ENCODE peak calls at places on chromosomes 16 and 17, in nine cellular contexts. One of them, this sample, is unnamed.

GRCh38 chr17:246851-247421 is 65.5 kb upstream of the DOC2B start:
- DNase-seq in GM23338: no peak
- DNase-seq in GM23248: no peak
- DNase-seq in colonic mucosa: no peak
- DNase-seq in H1: peak
- DNase-seq in AG04450: no peak
- DNase-seq in HL-60: no peak
- DNase-seq in cardiac muscle cell: no peak
- DNase-seq in OCI-LY7: no peak
- DNase-seq in this sample: no peak

GRCh38 chr17:8220783-8221662 is 10.6 kb upstream of the AURKB start:
- DNase-seq in GM23338: peak
- DNase-seq in GM23248: peak
- DNase-seq in colonic mucosa: peak
- DNase-seq in H1: peak
- DNase-seq in AG04450: peak
- DNase-seq in HL-60: peak
- DNase-seq in cardiac muscle cell: peak
- DNase-seq in OCI-LY7: peak
- DNase-seq in this sample: peak

GRCh38 chr16:75254359-75254837 is 3.0 kb upstream of the BCAR1 start:
- DNase-seq in GM23338: peak
- DNase-seq in GM23248: peak
- DNase-seq in colonic mucosa: peak
- DNase-seq in H1: no peak
- DNase-seq in AG04450: no peak
- DNase-seq in HL-60: no peak
- DNase-seq in cardiac muscle cell: peak
- DNase-seq in OCI-LY7: no peak
- DNase-seq in this sample: peak

GRCh38 chr16:2455081-2455845 is 4.6 kb upstream of the TEDC2 start:
- DNase-seq in GM23338: no peak
- DNase-seq in GM23248: no peak
- DNase-seq in colonic mucosa: no peak
- DNase-seq in H1: no peak
- DNase-seq in AG04450: no peak
- DNase-seq in HL-60: no peak
- DNase-seq in cardiac muscle cell: no peak
- DNase-seq in OCI-LY7: no peak
- DNase-seq in this sample: no peak

GRCh38 chr16:70767377-70768204 is 33.4 kb downstream of the VAC14 start:
- DNase-seq in GM23338: no peak
- DNase-seq in GM23248: peak
- DNase-seq in colonic mucosa: no peak
- DNase-seq in H1: no peak
- DNase-seq in AG04450: no peak
- DNase-seq in HL-60: no peak
- DNase-seq in cardiac muscle cell: no peak
- DNase-seq in OCI-LY7: no peak
- DNase-seq in this sample: no peak

GRCh38 chr16:66935319-66936011 is at the start of gene CES2:
- DNase-seq in GM23338: peak
- DNase-seq in GM23248: peak
- DNase-seq in colonic mucosa: peak
- DNase-seq in H1: no peak
- DNase-seq in AG04450: no peak
- DNase-seq in HL-60: no peak
- DNase-seq in cardiac muscle cell: no peak
- DNase-seq in OCI-LY7: no peak
- DNase-seq in this sample: no peak

GRCh38 chr16:3444032-3444388 is 530 bp downstream of the NAA60 start:
- DNase-seq in GM23338: peak
- DNase-seq in GM23248: peak
- DNase-seq in colonic mucosa: peak
- DNase-seq in H1: no peak
- DNase-seq in AG04450: peak
- DNase-seq in HL-60: peak
- DNase-seq in cardiac muscle cell: peak
- DNase-seq in OCI-LY7: peak
- DNase-seq in this sample: peak

GRCh38 chr17:80877829-80878303 is 113.8 kb upstream of the CHMP6 start:
- DNase-seq in GM23338: no peak
- DNase-seq in GM23248: no peak
- DNase-seq in colonic mucosa: no peak
- DNase-seq in H1: no peak
- DNase-seq in AG04450: no peak
- DNase-seq in HL-60: no peak
- DNase-seq in cardiac muscle cell: no peak
- DNase-seq in OCI-LY7: no peak
- DNase-seq in this sample: no peak

GRCh38 chr17:39775075-39775474 is 37.3 kb downstream of the GRB7 start:
- DNase-seq in GM23338: no peak
- DNase-seq in GM23248: no peak
- DNase-seq in colonic mucosa: no peak
- DNase-seq in H1: no peak
- DNase-seq in AG04450: no peak
- DNase-seq in HL-60: no peak
- DNase-seq in cardiac muscle cell: no peak
- DNase-seq in OCI-LY7: peak
- DNase-seq in this sample: no peak

GRCh38 chr16:87344931-87345631 is 27.9 kb upstream of the C16orf95 start:
- DNase-seq in GM23338: peak
- DNase-seq in GM23248: no peak
- DNase-seq in colonic mucosa: peak
- DNase-seq in H1: no peak
- DNase-seq in AG04450: no peak
- DNase-seq in HL-60: peak
- DNase-seq in cardiac muscle cell: no peak
- DNase-seq in OCI-LY7: no peak
- DNase-seq in this sample: peak

GRCh38 chr17:78174870-78175642 is 6.7 kb downstream of the SYNGR2 start:
- DNase-seq in GM23338: peak
- DNase-seq in GM23248: no peak
- DNase-seq in colonic mucosa: peak
- DNase-seq in H1: peak
- DNase-seq in AG04450: no peak
- DNase-seq in HL-60: no peak
- DNase-seq in cardiac muscle cell: no peak
- DNase-seq in OCI-LY7: peak
- DNase-seq in this sample: no peak

GRCh38 chr17:78173025-78173715 is 4.8 kb downstream of the SYNGR2 start:
- DNase-seq in GM23338: no peak
- DNase-seq in GM23248: no peak
- DNase-seq in colonic mucosa: peak
- DNase-seq in H1: no peak
- DNase-seq in AG04450: no peak
- DNase-seq in HL-60: no peak
- DNase-seq in cardiac muscle cell: no peak
- DNase-seq in OCI-LY7: no peak
- DNase-seq in this sample: no peak

GRCh38 chr17:78174332-78174869 is 6.0 kb downstream of the SYNGR2 start:
- DNase-seq in GM23338: no peak
- DNase-seq in GM23248: no peak
- DNase-seq in colonic mucosa: peak
- DNase-seq in H1: no peak
- DNase-seq in AG04450: no peak
- DNase-seq in HL-60: no peak
- DNase-seq in cardiac muscle cell: no peak
- DNase-seq in OCI-LY7: no peak
- DNase-seq in this sample: no peak

GRCh38 chr17:78176548-78177025 is 8.2 kb downstream of the SYNGR2 start:
- DNase-seq in GM23338: peak
- DNase-seq in GM23248: peak
- DNase-seq in colonic mucosa: peak
- DNase-seq in H1: peak
- DNase-seq in AG04450: no peak
- DNase-seq in HL-60: peak
- DNase-seq in cardiac muscle cell: peak
- DNase-seq in OCI-LY7: peak
- DNase-seq in this sample: peak

DNA sequence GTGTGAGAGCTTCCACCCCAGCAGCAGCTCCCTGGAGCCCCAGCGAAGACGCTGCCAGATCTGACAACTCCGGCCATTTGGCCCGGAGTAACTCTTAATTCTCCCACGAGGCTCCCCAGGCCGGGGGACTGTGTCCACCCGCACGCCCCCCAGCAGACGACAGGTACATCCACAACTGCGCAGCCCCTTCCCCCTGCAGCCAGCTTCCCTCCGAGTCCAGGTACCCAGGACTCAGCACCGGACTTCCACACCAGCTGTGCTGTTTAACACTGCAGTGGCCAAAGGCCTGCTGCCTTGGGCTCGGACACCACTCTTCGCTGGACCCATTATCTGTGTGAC is 7.2 kb downstream of the SYNGR2 start:
- DNase-seq in GM23338: no peak
- DNase-seq in GM23248: no peak
- DNase-seq in colonic mucosa: no peak
- DNase-seq in H1: no peak
- DNase-seq in AG04450: no peak
- DNase-seq in HL-60: no peak
- DNase-seq in cardiac muscle cell: no peak
- DNase-seq in OCI-LY7: no peak
- DNase-seq in this sample: no peak
- H3K27ac ChIP-seq in GM23338: peak
- H3K27ac ChIP-seq in GM23248: no peak
- H3K27ac ChIP-seq in colonic mucosa: peak
- H3K27ac ChIP-seq in H1: no peak
- H3K27ac ChIP-seq in AG04450: no peak
- H3K27ac ChIP-seq in HL-60: no peak
- H3K27ac ChIP-seq in cardiac muscle cell: peak
- H3K27ac ChIP-seq in OCI-LY7: no peak
- H3K27ac ChIP-seq in this sample: peak

GRCh38 chr17:57544381-57544780 is 200.7 kb downstream of the CCDC182 start:
- DNase-seq in GM23338: no peak
- DNase-seq in GM23248: no peak
- DNase-seq in colonic mucosa: no peak
- DNase-seq in H1: no peak
- DNase-seq in AG04450: no peak
- DNase-seq in HL-60: no peak
- DNase-seq in cardiac muscle cell: no peak
- DNase-seq in OCI-LY7: no peak
- DNase-seq in this sample: no peak

GRCh38 chr17:57541049-57541448 is 204.1 kb downstream of the CCDC182 start:
- DNase-seq in GM23338: no peak
- DNase-seq in GM23248: no peak
- DNase-seq in colonic mucosa: no peak
- DNase-seq in H1: no peak
- DNase-seq in AG04450: no peak
- DNase-seq in HL-60: no peak
- DNase-seq in cardiac muscle cell: no peak
- DNase-seq in OCI-LY7: no peak
- DNase-seq in this sample: no peak

GRCh38 chr17:57541472-57542394 is 203.4 kb downstream of the CCDC182 start:
- DNase-seq in GM23338: no peak
- DNase-seq in GM23248: no peak
- DNase-seq in colonic mucosa: no peak
- DNase-seq in H1: no peak
- DNase-seq in AG04450: no peak
- DNase-seq in HL-60: no peak
- DNase-seq in cardiac muscle cell: peak
- DNase-seq in OCI-LY7: no peak
- DNase-seq in this sample: peak

GRCh38 chr17:57543230-57543629 is 201.9 kb downstream of the CCDC182 start:
- DNase-seq in GM23338: no peak
- DNase-seq in GM23248: no peak
- DNase-seq in colonic mucosa: no peak
- DNase-seq in H1: no peak
- DNase-seq in AG04450: no peak
- DNase-seq in HL-60: no peak
- DNase-seq in cardiac muscle cell: no peak
- DNase-seq in OCI-LY7: no peak
- DNase-seq in this sample: no peak

DNA sequence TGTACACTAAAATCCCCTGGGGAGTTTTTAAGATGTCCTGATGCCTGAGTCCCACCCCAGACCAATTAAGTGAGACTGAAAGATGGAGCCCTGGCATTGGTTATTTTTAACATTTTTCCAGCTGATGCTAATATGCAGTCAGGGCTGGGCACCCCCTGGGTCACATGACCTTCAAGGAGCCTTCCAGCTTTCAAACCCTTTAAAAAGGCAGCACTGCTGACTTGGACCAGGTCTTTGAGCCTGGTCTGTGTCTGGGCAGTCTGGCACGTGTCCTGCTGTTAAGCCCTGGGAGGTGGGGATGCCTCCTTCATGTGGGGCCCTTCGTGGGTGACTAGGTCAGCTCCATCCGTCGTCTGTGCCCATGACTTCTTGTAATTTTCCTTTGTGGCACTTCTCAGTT is 202.6 kb downstream of the CCDC182 start:
- DNase-seq in GM23338: no peak
- DNase-seq in GM23248: no peak
- DNase-seq in colonic mucosa: no peak
- DNase-seq in H1: no peak
- DNase-seq in AG04450: no peak
- DNase-seq in HL-60: no peak
- DNase-seq in cardiac muscle cell: no peak
- DNase-seq in OCI-LY7: no peak
- DNase-seq in this sample: no peak
- H3K27ac ChIP-seq in GM23338: no peak
- H3K27ac ChIP-seq in GM23248: no peak
- H3K27ac ChIP-seq in colonic mucosa: no peak
- H3K27ac ChIP-seq in H1: no peak
- H3K27ac ChIP-seq in AG04450: no peak
- H3K27ac ChIP-seq in HL-60: no peak
- H3K27ac ChIP-seq in cardiac muscle cell: no peak
- H3K27ac ChIP-seq in OCI-LY7: no peak
- H3K27ac ChIP-seq in this sample: no peak

GRCh38 chr16:31487076-31487719 is 4.3 kb downstream of the SLC5A2 start:
- DNase-seq in GM23338: no peak
- DNase-seq in GM23248: no peak
- DNase-seq in colonic mucosa: no peak
- DNase-seq in H1: no peak
- DNase-seq in AG04450: no peak
- DNase-seq in HL-60: no peak
- DNase-seq in cardiac muscle cell: no peak
- DNase-seq in OCI-LY7: no peak
- DNase-seq in this sample: no peak
- H3K27ac ChIP-seq in GM23338: no peak
- H3K27ac ChIP-seq in GM23248: no peak
- H3K27ac ChIP-seq in colonic mucosa: peak
- H3K27ac ChIP-seq in H1: no peak
- H3K27ac ChIP-seq in AG04450: no peak
- H3K27ac ChIP-seq in HL-60: peak
- H3K27ac ChIP-seq in cardiac muscle cell: no peak
- H3K27ac ChIP-seq in OCI-LY7: no peak
- H3K27ac ChIP-seq in this sample: no peak

DNA sequence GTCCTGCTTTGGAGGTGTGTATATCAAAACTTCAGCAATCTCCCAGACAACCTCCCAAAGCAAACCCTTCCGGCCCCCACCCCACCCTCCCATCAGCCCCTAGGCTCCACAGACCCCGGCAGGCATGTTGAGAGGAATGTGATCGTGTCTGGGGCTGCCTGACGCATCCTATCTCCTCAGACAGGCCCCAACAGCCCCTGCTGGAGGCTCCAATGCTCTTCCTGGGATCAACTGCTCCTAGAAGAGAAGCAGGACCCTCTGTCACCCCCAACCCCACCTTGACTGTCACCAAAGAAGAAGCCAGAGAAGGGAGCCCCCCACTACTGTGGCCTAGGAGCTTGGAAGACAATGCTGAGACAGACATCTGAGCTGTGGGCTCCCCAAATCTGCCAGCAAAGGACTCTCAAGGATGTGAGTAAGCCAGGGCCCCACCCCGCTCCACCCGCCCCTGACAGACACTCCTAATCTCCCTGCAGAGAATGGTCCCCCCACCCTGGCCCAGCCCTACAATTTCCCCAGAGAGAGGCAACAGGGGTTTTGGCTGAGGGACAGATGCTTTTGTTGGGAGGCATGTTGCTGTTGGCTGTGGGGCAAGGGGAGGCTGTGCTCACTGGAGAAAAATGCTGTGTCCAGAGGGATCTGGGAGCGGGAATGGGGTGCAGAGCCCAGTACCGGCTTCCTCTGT is 1.6 kb upstream of the KRT14 start:
- DNase-seq in GM23338: no peak
- DNase-seq in GM23248: peak
- DNase-seq in colonic mucosa: no peak
- DNase-seq in H1: no peak
- DNase-seq in AG04450: no peak
- DNase-seq in HL-60: no peak
- DNase-seq in cardiac muscle cell: no peak
- DNase-seq in OCI-LY7: no peak
- DNase-seq in this sample: no peak
- H3K27ac ChIP-seq in GM23338: no peak
- H3K27ac ChIP-seq in GM23248: no peak
- H3K27ac ChIP-seq in colonic mucosa: no peak
- H3K27ac ChIP-seq in H1: no peak
- H3K27ac ChIP-seq in AG04450: no peak
- H3K27ac ChIP-seq in HL-60: no peak
- H3K27ac ChIP-seq in cardiac muscle cell: no peak
- H3K27ac ChIP-seq in OCI-LY7: no peak
- H3K27ac ChIP-seq in this sample: no peak

This sample was measured in A673.